ENCODE peak calls at places on chromosome 13, in six cellular contexts. Q is tibial artery, G is cardiac fibroblast, F is brain microvascular endothelial cell, N is Calu3, Z is AG04449. U is an unnamed sample.

GRCh38 chr13:73428706-73429105 is 369.9 kb downstream of the KLF5 start:
- DNase-seq in Q (no peak), F (no peak), Z (no peak), G (no peak), N (no peak), U (no peak)

GRCh38 chr13:73268306-73268705 is 209.5 kb downstream of the KLF5 start:
- DNase-seq in Z (no peak), F (peak), Q (no peak), N (no peak), G (peak), U (no peak)

GRCh38 chr13:24834902-24835510 is 71.0 kb downstream of the RNF17 start:
- DNase-seq in F (no peak), Q (no peak), G (no peak), Z (no peak), N (no peak), U (no peak)

GRCh38 chr13:77449265-77449664 is 86.2 kb upstream of the SCEL start:
- DNase-seq in N (no peak), Z (no peak), G (no peak), Q (no peak), F (no peak), U (no peak)

GRCh38 chr13:35769812-35770211 is 293.3 kb upstream of the MAB21L1 start:
- DNase-seq in G (no peak), F (no peak), Z (no peak), Q (no peak), N (no peak), U (no peak)

GRCh38 chr13:40982772-40983171 is 36.3 kb downstream of the ELF1 start:
- DNase-seq in N (no peak), Z (no peak), F (peak), G (peak), Q (peak), U (no peak)

GRCh38 chr13:20738616-20739015 is 35.1 kb downstream of the IL17D start:
- DNase-seq in Q (no peak), F (no peak), N (no peak), G (no peak), Z (no peak), U (no peak)

GRCh38 chr13:33075996-33076395 is 59.8 kb downstream of the KL start:
- DNase-seq in Z (no peak), Q (no peak), F (no peak), N (no peak), G (no peak), U (no peak)

GRCh38 chr13:67857581-67858310 is 627.6 kb upstream of the PCDH9 start:
- DNase-seq in Z (no peak), N (no peak), G (no peak), F (no peak), Q (no peak), U (no peak)

GRCh38 chr13:77429320-77430142 is 102.6 kb upstream of the MYCBP2 start:
- DNase-seq in N (no peak), F (peak), G (no peak), Z (no peak), Q (no peak), U (no peak)

GRCh38 chr13:98155475-98156111 is 12.7 kb downstream of the FARP1 start:
- DNase-seq in G (peak), Q (no peak), Z (no peak), F (peak), N (no peak), U (no peak)

GRCh38 chr13:111533900-111534645 is 213.6 kb downstream of the TEX29 start:
- DNase-seq in Q (no peak), Z (no peak), N (no peak), G (no peak), F (no peak), U (no peak)

GRCh38 chr13:46795321-46795720 is 1.6 kb downstream of the ESD start:
- DNase-seq in N (no peak), F (no peak), Q (no peak), G (no peak), Z (no peak), U (no peak)

GRCh38 chr13:86813198-86813597 is 858.0 kb upstream of the SLITRK5 start:
- DNase-seq in N (no peak), Q (no peak), F (no peak), G (no peak), Z (no peak), U (no peak)

GRCh38 chr13:70938462-70938861 is 830.2 kb upstream of the KLHL1 start:
- DNase-seq in G (no peak), Z (no peak), Q (no peak), N (no peak), F (no peak), U (no peak)
- TF ChIP-seq CTCF in G (no peak), Z (no peak), Q (no peak), N (no peak), F (no peak), U (no peak)

DNA sequence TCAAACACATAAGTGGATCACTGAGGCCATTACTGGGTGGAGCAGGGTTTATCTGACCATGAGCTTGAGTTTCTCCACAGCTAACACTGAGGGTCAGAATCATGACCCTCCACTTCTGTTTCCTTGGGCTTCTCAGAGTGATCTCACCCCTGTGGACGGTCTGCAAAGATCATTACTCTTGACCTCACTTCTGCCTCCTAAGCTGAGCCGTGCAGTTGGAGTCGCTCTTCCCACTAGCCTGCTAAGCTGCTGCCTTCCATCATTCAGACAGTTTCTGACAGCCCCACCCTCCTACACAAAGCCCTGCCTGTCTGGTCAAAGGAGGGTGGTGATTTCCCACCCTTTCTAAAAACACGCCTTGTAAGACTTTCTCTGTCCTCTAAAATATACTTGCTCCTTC is 9.3 kb upstream of the FRY start:
- DNase-seq in N (no peak), G (no peak), Q (no peak), Z (no peak), F (no peak), U (no peak)
- TF ChIP-seq CTCF in N (no peak), G (no peak), Q (no peak), Z (no peak), F (no peak), U (no peak)

GRCh38 chr13:114041493-114041892 is 67.6 kb upstream of the C13orf46 start:
- DNase-seq in N (no peak), F (no peak), G (no peak), Q (no peak), Z (no peak), U (no peak)

GRCh38 chr13:114042066-114042815 is 68.4 kb upstream of the C13orf46 start:
- DNase-seq in F (no peak), Z (no peak), Q (no peak), N (no peak), G (no peak), U (no peak)

GRCh38 chr13:114045113-114045735 is 71.3 kb upstream of the C13orf46 start:
- DNase-seq in F (no peak), Z (no peak), G (no peak), N (no peak), Q (no peak), U (no peak)

GRCh38 chr13:114044486-114044885 is 70.6 kb upstream of the C13orf46 start:
- DNase-seq in Z (no peak), Q (no peak), G (peak), N (no peak), F (no peak), U (no peak)

DNA sequence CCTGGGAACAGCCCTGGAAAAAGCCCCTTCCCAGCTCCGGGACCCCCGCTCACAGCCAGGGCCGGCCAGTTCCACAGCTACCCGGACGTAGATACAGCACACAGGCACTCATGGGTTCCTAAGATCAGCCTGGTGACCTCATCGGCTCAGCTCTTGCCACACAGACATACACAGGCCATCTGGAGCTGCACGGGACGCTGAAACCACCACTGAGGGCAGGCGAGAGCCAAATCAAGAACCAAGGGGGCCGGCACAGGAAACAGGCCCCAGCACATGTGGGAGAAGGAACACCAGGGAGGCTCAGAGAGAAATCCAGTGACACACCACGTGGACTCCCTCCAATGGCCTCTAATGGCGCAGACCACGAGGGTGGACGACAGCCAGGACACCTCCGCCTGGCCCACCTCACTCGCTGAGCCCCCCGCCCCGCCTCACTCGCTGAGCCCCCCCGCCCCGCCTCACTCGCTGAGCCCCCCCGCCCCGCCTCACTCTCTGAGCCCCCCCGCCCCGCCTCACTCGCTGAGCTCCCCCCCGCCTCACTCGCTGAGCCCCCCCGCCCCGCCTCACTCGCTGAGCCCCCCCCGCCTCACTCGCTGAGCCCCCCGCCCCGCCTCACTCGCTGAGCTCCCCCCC is 69.7 kb upstream of the C13orf46 start:
- DNase-seq in F (peak), N (no peak), G (peak), Z (no peak), Q (peak), U (no peak)
- TF ChIP-seq CTCF in F (peak), N (no peak), G (peak), Z (peak), Q (no peak), U (no peak)

DNA sequence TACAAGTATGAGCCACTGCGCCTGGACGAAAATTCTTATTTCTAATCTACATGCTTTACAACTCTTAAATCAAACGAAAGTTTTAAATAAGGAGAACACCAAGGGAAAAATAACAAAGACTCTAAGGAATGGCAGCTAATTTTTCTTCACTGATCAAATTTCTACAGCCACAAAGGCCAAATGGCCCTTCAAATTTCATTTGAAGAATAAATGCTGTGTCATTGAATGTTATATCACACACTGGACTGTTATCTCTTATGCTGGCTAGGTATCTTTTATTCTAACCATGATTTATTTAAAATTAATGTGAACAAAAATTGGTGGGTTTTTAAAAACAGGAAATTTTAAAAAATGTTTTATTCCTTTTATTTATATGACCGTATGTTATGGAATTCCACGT is 14.1 kb downstream of the SMAD9 start:
- DNase-seq in G (no peak), N (no peak), Z (no peak), F (no peak), Q (no peak), U (no peak)
- TF ChIP-seq CTCF in G (no peak), N (no peak), Z (no peak), F (no peak), Q (no peak), U (no peak)

DNA sequence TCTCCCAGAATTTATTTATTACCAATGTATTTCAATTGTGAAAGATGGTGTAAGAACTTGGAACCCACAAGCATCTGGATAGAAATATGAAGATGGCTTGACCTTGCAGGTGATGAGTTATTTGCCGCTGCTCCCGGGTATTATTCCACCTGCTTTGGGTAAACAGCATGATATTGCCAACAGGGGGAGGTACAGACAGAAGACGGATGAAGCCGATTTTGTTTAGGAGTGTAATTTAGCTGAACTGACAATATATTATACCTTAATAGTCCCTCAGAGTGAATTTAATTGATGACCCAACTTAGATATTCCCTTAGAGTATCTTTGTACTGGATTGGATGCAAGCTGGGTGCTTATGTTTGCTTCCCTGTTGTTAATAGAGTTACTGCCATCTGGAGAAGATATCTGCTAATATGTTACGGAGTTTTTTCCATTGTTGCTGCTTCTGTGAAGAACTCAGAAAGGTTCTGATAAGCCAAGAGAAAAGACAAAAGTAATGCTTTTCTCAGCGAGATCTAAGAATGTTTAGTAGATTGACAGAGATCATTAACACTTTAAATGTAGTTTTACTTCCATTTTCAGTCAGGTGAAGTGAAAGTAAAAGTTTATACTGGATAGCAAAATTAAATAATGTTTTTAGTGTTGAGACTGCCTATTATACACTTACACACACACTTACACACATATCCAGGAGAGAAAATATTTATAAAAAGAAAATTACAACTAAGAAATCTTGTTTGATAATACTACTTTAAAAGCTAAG is 2220.8 kb upstream of the PCDH20 start:
- DNase-seq in G (peak), N (peak), Q (no peak), Z (no peak), F (no peak), U (no peak)
- TF ChIP-seq CTCF in G (peak), N (no peak), Q (no peak), Z (no peak), F (peak), U (no peak)

GRCh38 chr13:30804474-30804873 is 69.1 kb downstream of the ALOX5AP start:
- DNase-seq in Z (no peak), G (no peak), N (no peak), F (no peak), Q (no peak), U (no peak)
- TF ChIP-seq CTCF in Z (no peak), G (peak), N (no peak), F (peak), Q (no peak), U (no peak)

U was measured in omental fat pad.